ENCODE peak calls at places on chromosomes 3 and 15, in nine cellular contexts. E is NCI-H1436, T is left colon, B is mammary epithelial cell, Q is memory B cell, Z is neural crest cell, N is fibroblast of pulmonary artery, S is PC-3, C is T follicular helper cell. J is an unnamed sample.

GRCh38 chr3:126264952-126265351 is 84.6 kb upstream of the ALDH1L1 start:
- DNase-seq in E (no peak), T (no peak), B (no peak), Q (no peak), Z (no peak), N (no peak), S (no peak), C (no peak), J (no peak)

GRCh38 chr3:121844892-121845291 is 9.9 kb downstream of the EAF2 start:
- DNase-seq in E (no peak), T (no peak), B (no peak), Q (no peak), Z (no peak), N (no peak), S (no peak), C (no peak), J (no peak)

GRCh38 chr3:123661973-123662372 is 77.1 kb upstream of the HACD2 start:
- DNase-seq in E (no peak), T (no peak), B (no peak), Q (no peak), Z (no peak), N (no peak), S (no peak), C (no peak), J (no peak)

GRCh38 chr3:169387751-169388696 is 275.5 kb downstream of the MECOM start:
- DNase-seq in E (no peak), T (peak; percentile 77), B (no peak), Q (no peak), Z (no peak), N (peak; percentile 77), S (no peak), C (no peak), J (no peak)

GRCh38 chr3:33425456-33425855 is 14.7 kb downstream of the UBP1 start:
- DNase-seq in E (no peak), T (no peak), B (no peak), Q (no peak), Z (no peak), N (no peak), S (no peak), C (no peak), J (no peak)

GRCh38 chr15:33048255-33048654 is 146.3 kb downstream of the FMN1 start:
- DNase-seq in E (no peak), T (no peak), B (no peak), Q (no peak), Z (no peak), N (no peak), S (peak; percentile 52), C (no peak), J (no peak)

GRCh38 chr15:101558217-101558941 is 68.9 kb upstream of the PCSK6 start:
- DNase-seq in E (no peak), T (no peak), B (no peak), Q (no peak), Z (no peak), N (no peak), S (peak; percentile 38), C (no peak), J (no peak)

GRCh38 chr3:121942116-121942786 is 48.0 kb downstream of the SLC15A2 start:
- DNase-seq in E (no peak), T (no peak), B (peak; percentile 51), Q (no peak), Z (no peak), N (no peak), S (peak; percentile 87), C (no peak), J (no peak)

GRCh38 chr15:101063891-101064794 is 145.0 kb downstream of the LRRK1 start:
- DNase-seq in E (no peak), T (no peak), B (no peak), Q (no peak), Z (no peak), N (peak; percentile 29), S (no peak), C (no peak), J (no peak)

GRCh38 chr3:141275973-141276372 is 44.3 kb downstream of the PXYLP1 start:
- DNase-seq in E (no peak), T (no peak), B (peak; percentile 97), Q (no peak), Z (no peak), N (peak; percentile 67), S (peak; percentile 98), C (no peak), J (no peak)

GRCh38 chr3:72458365-72458764 is 389.9 kb downstream of the SHQ1 start:
- DNase-seq in E (no peak), T (peak; percentile 76), B (peak; percentile 12), Q (no peak), Z (no peak), N (no peak), S (peak; percentile 90), C (no peak), J (no peak)

GRCh38 chr3:127105996-127106855 is 86.7 kb upstream of the PRR23E start:
- DNase-seq in E (no peak), T (no peak), B (no peak), Q (no peak), Z (no peak), N (no peak), S (no peak), C (no peak), J (no peak)

GRCh38 chr3:3191675-3192480 is 12.4 kb upstream of the CRBN start:
- DNase-seq in E (no peak), T (no peak), B (no peak), Q (no peak), Z (no peak), N (peak; percentile 26), S (no peak), C (no peak), J (no peak)

GRCh38 chr3:155093261-155093660 is 13.1 kb downstream of the MME start:
- DNase-seq in E (no peak), T (no peak), B (peak; percentile 43), Q (no peak), Z (no peak), N (no peak), S (no peak), C (no peak), J (no peak)

GRCh38 chr15:62394079-62394478 is 229.0 kb upstream of the C2CD4B start:
- DNase-seq in E (no peak), T (no peak), B (no peak), Q (no peak), Z (no peak), N (no peak), S (no peak), C (no peak), J (no peak)

GRCh38 chr15:85330941-85331588 is 49.3 kb upstream of the AKAP13 start:
- DNase-seq in E (peak; percentile 70), T (peak; percentile 97), B (peak; percentile 93), Q (peak; percentile 52), Z (peak; percentile 68), N (peak; percentile 95), S (peak; percentile 94), C (peak; percentile 32), J (peak; percentile 61)

GRCh38 chr3:109125902-109126301 is 8.0 kb upstream of the MORC1 start:
- DNase-seq in E (no peak), T (no peak), B (no peak), Q (no peak), Z (no peak), N (no peak), S (peak; percentile 19), C (no peak), J (no peak)

GRCh38 chr15:39574416-39574815 is 6.5 kb upstream of the THBS1 start:
- DNase-seq in E (no peak), T (no peak), B (peak; percentile 54), Q (no peak), Z (no peak), N (peak; percentile 51), S (no peak), C (no peak), J (no peak)

GRCh38 chr3:156606729-156607128 is 51.8 kb upstream of the SSR3 start:
- DNase-seq in E (no peak), T (no peak), B (no peak), Q (no peak), Z (no peak), N (no peak), S (no peak), C (no peak), J (no peak)

GRCh38 chr3:126212629-126213375 is 32.4 kb upstream of the ALDH1L1 start:
- DNase-seq in E (no peak), T (no peak), B (no peak), Q (no peak), Z (peak; percentile 67), N (peak; percentile 52), S (peak; percentile 51), C (no peak), J (peak; percentile 50)

GRCh38 chr3:151106311-151106710 is 20.8 kb downstream of the MED12L start:
- DNase-seq in E (no peak), T (no peak), B (no peak), Q (no peak), Z (no peak), N (no peak), S (no peak), C (no peak), J (no peak)

GRCh38 chr3:62371735-62372591 is 1.4 kb downstream of the FEZF2 start:
- DNase-seq in E (no peak), T (no peak), B (no peak), Q (no peak), Z (no peak), N (no peak), S (no peak), C (no peak), J (no peak)

GRCh38 chr3:77835916-77836315 is 796.0 kb downstream of the ROBO2 start:
- DNase-seq in E (no peak), T (no peak), B (no peak), Q (no peak), Z (no peak), N (peak; percentile 4), S (no peak), C (no peak), J (no peak)

GRCh38 chr3:103499132-103499885 is 1064.5 kb downstream of the ZPLD1 start:
- DNase-seq in E (no peak), T (no peak), B (peak; percentile 5), Q (no peak), Z (no peak), N (peak; percentile 60), S (no peak), C (no peak), J (no peak)

GRCh38 chr3:106157411-106157810 is 288.6 kb upstream of the CBLB start:
- DNase-seq in E (no peak), T (no peak), B (no peak), Q (no peak), Z (no peak), N (no peak), S (no peak), C (no peak), J (no peak)

GRCh38 chr3:106249159-106249558 is 380.3 kb upstream of the CBLB start:
- DNase-seq in E (no peak), T (no peak), B (peak; percentile 8), Q (no peak), Z (no peak), N (peak; percentile 12), S (peak; percentile 72), C (no peak), J (no peak)

GRCh38 chr3:69197922-69198540 is 75.6 kb upstream of the LMOD3 start:
- DNase-seq in E (no peak), T (no peak), B (no peak), Q (no peak), Z (no peak), N (no peak), S (no peak), C (peak; percentile 60), J (no peak)

GRCh38 chr15:70775160-70775559 is 11.8 kb upstream of the UACA start:
- DNase-seq in E (no peak), T (no peak), B (peak; percentile 53), Q (no peak), Z (no peak), N (peak; percentile 65), S (peak; percentile 80), C (no peak), J (no peak)

GRCh38 chr3:9342696-9343095 is 20.2 kb upstream of the THUMPD3 start:
- DNase-seq in E (no peak), T (no peak), B (no peak), Q (no peak), Z (no peak), N (no peak), S (peak; percentile 23), C (no peak), J (no peak)

GRCh38 chr15:78303729-78304486 is 4.5 kb upstream of the SKIC8 start:
- DNase-seq in E (no peak), T (no peak), B (no peak), Q (no peak), Z (no peak), N (no peak), S (no peak), C (no peak), J (no peak)

GRCh38 chr3:6229778-6230410 is 631.0 kb upstream of the GRM7 start:
- DNase-seq in E (no peak), T (no peak), B (no peak), Q (no peak), Z (no peak), N (no peak), S (no peak), C (no peak), J (no peak)

J was measured in NCI-H1092.